ENCODE peak calls at places on chromosomes 4 and X, in five cellular contexts. One of them, this sample, is unnamed.

GRCh38 chrX:136689441-136689840 is 41.5 kb downstream of the CD40LG start:
- DNase-seq in A549: no peak
- DNase-seq in heart left ventricle: no peak
- DNase-seq in psoas muscle: no peak
- DNase-seq in tibial artery: no peak
- DNase-seq in this sample: no peak

GRCh38 chrX:81957900-81958545 is 756.1 kb downstream of the SH3BGRL start:
- DNase-seq in tibial artery: no peak
- DNase-seq in A549: peak; percentile 0
- DNase-seq in heart left ventricle: no peak
- DNase-seq in psoas muscle: no peak
- DNase-seq in this sample: no peak

GRCh38 chr4:16116493-16116990 is 32.7 kb upstream of the PROM1 start:
- DNase-seq in tibial artery: no peak
- DNase-seq in A549: no peak
- DNase-seq in psoas muscle: no peak
- DNase-seq in heart left ventricle: no peak
- DNase-seq in this sample: no peak

GRCh38 chr4:121728798-121729226 is 32.0 kb upstream of the ANXA5 start:
- DNase-seq in psoas muscle: no peak
- DNase-seq in A549: no peak
- DNase-seq in tibial artery: no peak
- DNase-seq in heart left ventricle: no peak
- DNase-seq in this sample: peak; percentile 22

GRCh38 chr4:77327151-77327550 is 170.1 kb downstream of the CCNG2 start:
- DNase-seq in psoas muscle: no peak
- DNase-seq in tibial artery: no peak
- DNase-seq in heart left ventricle: no peak
- DNase-seq in A549: no peak
- DNase-seq in this sample: no peak

GRCh38 chr4:70994387-70995099 is 1.1 kb downstream of the DCK start:
- DNase-seq in A549: no peak
- DNase-seq in psoas muscle: no peak
- DNase-seq in tibial artery: no peak
- DNase-seq in heart left ventricle: no peak
- DNase-seq in this sample: no peak

GRCh38 chr4:76219299-76220055 is 5.9 kb upstream of the SCARB2 start:
- DNase-seq in heart left ventricle: no peak
- DNase-seq in A549: no peak
- DNase-seq in psoas muscle: no peak
- DNase-seq in tibial artery: no peak
- DNase-seq in this sample: no peak

GRCh38 chr4:15755321-15755750 is 22.8 kb upstream of the CD38 start:
- DNase-seq in psoas muscle: no peak
- DNase-seq in A549: no peak
- DNase-seq in tibial artery: no peak
- DNase-seq in heart left ventricle: no peak
- DNase-seq in this sample: no peak

GRCh38 chr4:89283226-89283974 is 24.2 kb downstream of the GPRIN3 start:
- DNase-seq in psoas muscle: no peak
- DNase-seq in A549: no peak
- DNase-seq in heart left ventricle: no peak
- DNase-seq in tibial artery: no peak
- DNase-seq in this sample: no peak

GRCh38 chrX:72003811-72004750 is 93.4 kb downstream of the NHSL2 start:
- DNase-seq in heart left ventricle: peak; percentile 55
- DNase-seq in tibial artery: no peak
- DNase-seq in A549: no peak
- DNase-seq in psoas muscle: peak; percentile 68
- DNase-seq in this sample: peak; percentile 70

GRCh38 chr4:90958256-90958895 is 831.2 kb downstream of the CCSER1 start:
- DNase-seq in psoas muscle: no peak
- DNase-seq in heart left ventricle: no peak
- DNase-seq in A549: no peak
- DNase-seq in tibial artery: no peak
- DNase-seq in this sample: no peak

GRCh38 chrX:24775891-24776290 is 82.2 kb downstream of the POLA1 start:
- DNase-seq in psoas muscle: no peak
- DNase-seq in A549: no peak
- DNase-seq in heart left ventricle: no peak
- DNase-seq in tibial artery: no peak
- DNase-seq in this sample: no peak

GRCh38 chr4:143185253-143186107 is 763 bp downstream of the USP38 start:
- DNase-seq in A549: no peak
- DNase-seq in psoas muscle: no peak
- DNase-seq in heart left ventricle: peak; percentile 28
- DNase-seq in tibial artery: no peak
- DNase-seq in this sample: no peak

GRCh38 chrX:54481751-54482150 is 14.3 kb downstream of the FGD1 start:
- DNase-seq in psoas muscle: no peak
- DNase-seq in heart left ventricle: no peak
- DNase-seq in tibial artery: no peak
- DNase-seq in A549: no peak
- DNase-seq in this sample: no peak

GRCh38 chrX:152170621-152171020 is 32.2 kb upstream of the MAGEA10 start:
- DNase-seq in A549: no peak
- DNase-seq in psoas muscle: no peak
- DNase-seq in heart left ventricle: no peak
- DNase-seq in tibial artery: no peak
- DNase-seq in this sample: no peak

GRCh38 chr4:120452006-120452405 is 385.4 kb upstream of the MAD2L1 start:
- DNase-seq in tibial artery: no peak
- DNase-seq in A549: no peak
- DNase-seq in psoas muscle: no peak
- DNase-seq in heart left ventricle: no peak
- DNase-seq in this sample: no peak

GRCh38 chrX:111519215-111519614 is 7.8 kb downstream of the SERTM2 start:
- DNase-seq in psoas muscle: no peak
- DNase-seq in A549: no peak
- DNase-seq in heart left ventricle: no peak
- DNase-seq in tibial artery: no peak
- DNase-seq in this sample: no peak

GRCh38 chr4:34193451-34194154 is 2050.7 kb downstream of the ARAP2 start:
- DNase-seq in A549: no peak
- DNase-seq in psoas muscle: no peak
- DNase-seq in tibial artery: no peak
- DNase-seq in heart left ventricle: no peak
- DNase-seq in this sample: no peak

GRCh38 chrX:633655-634305 is 3.2 kb downstream of the SHOX start:
- DNase-seq in psoas muscle: peak; percentile 39
- DNase-seq in tibial artery: no peak
- DNase-seq in heart left ventricle: no peak
- DNase-seq in A549: no peak
- DNase-seq in this sample: no peak

GRCh38 chrX:150416469-150416868 is 53.4 kb downstream of the MAMLD1 start:
- DNase-seq in A549: no peak
- DNase-seq in psoas muscle: no peak
- DNase-seq in tibial artery: no peak
- DNase-seq in heart left ventricle: no peak
- DNase-seq in this sample: no peak

GRCh38 chr4:3775576-3775975 is 9.4 kb downstream of the ADRA2C start:
- DNase-seq in A549: no peak
- DNase-seq in tibial artery: no peak
- DNase-seq in heart left ventricle: no peak
- DNase-seq in psoas muscle: no peak
- DNase-seq in this sample: no peak

GRCh38 chr4:153440475-153440874 is 25.7 kb upstream of the TMEM131L start:
- DNase-seq in tibial artery: no peak
- DNase-seq in A549: no peak
- DNase-seq in heart left ventricle: no peak
- DNase-seq in psoas muscle: no peak
- DNase-seq in this sample: no peak

GRCh38 chr4:44927361-44928061 is 201.2 kb upstream of the GNPDA2 start:
- DNase-seq in tibial artery: no peak
- DNase-seq in heart left ventricle: no peak
- DNase-seq in A549: peak; percentile 0
- DNase-seq in psoas muscle: no peak
- DNase-seq in this sample: no peak

GRCh38 chr4:142846105-142846728 is at the start of gene INPP4B:
- DNase-seq in A549: no peak
- DNase-seq in tibial artery: peak; percentile 79
- DNase-seq in psoas muscle: peak; percentile 80
- DNase-seq in heart left ventricle: peak; percentile 70
- DNase-seq in this sample: no peak

GRCh38 chr4:1895489-1895888 is 24.3 kb downstream of the NSD2 start:
- DNase-seq in A549: no peak
- DNase-seq in heart left ventricle: no peak
- DNase-seq in psoas muscle: no peak
- DNase-seq in tibial artery: no peak
- DNase-seq in this sample: no peak

GRCh38 chr4:147975902-147976301 is 244.0 kb downstream of the ARHGAP10 start:
- DNase-seq in tibial artery: no peak
- DNase-seq in heart left ventricle: no peak
- DNase-seq in psoas muscle: no peak
- DNase-seq in A549: no peak
- DNase-seq in this sample: no peak

GRCh38 chr4:24405356-24405755 is 179.0 kb downstream of the DHX15 start:
- DNase-seq in A549: no peak
- DNase-seq in psoas muscle: no peak
- DNase-seq in heart left ventricle: no peak
- DNase-seq in tibial artery: no peak
- DNase-seq in this sample: no peak

GRCh38 chr4:135731681-135732080 is 1530.1 kb upstream of the PABPC4L start:
- DNase-seq in psoas muscle: no peak
- DNase-seq in A549: no peak
- DNase-seq in heart left ventricle: no peak
- DNase-seq in tibial artery: no peak
- DNase-seq in this sample: no peak

GRCh38 chr4:126341927-126342326 is 1027.2 kb downstream of the FAT4 start:
- DNase-seq in A549: no peak
- DNase-seq in psoas muscle: no peak
- DNase-seq in tibial artery: no peak
- DNase-seq in heart left ventricle: no peak
- DNase-seq in this sample: no peak

GRCh38 chr4:121736735-121737351 is 28.1 kb downstream of the SMIM43 start:
- DNase-seq in A549: peak; percentile 49
- DNase-seq in tibial artery: no peak
- DNase-seq in heart left ventricle: no peak
- DNase-seq in psoas muscle: no peak
- DNase-seq in this sample: peak; percentile 36

GRCh38 chrX:139025822-139026221 is 314.3 kb upstream of the FGF13 start:
- DNase-seq in psoas muscle: no peak
- DNase-seq in A549: no peak
- DNase-seq in heart left ventricle: no peak
- DNase-seq in tibial artery: no peak
- DNase-seq in this sample: no peak

GRCh38 chr4:26838055-26838842 is 22.4 kb upstream of the STIM2 start:
- DNase-seq in psoas muscle: no peak
- DNase-seq in heart left ventricle: no peak
- DNase-seq in tibial artery: no peak
- DNase-seq in A549: no peak
- DNase-seq in this sample: no peak

GRCh38 chrX:10387011-10387410 is 230.2 kb downstream of the CLCN4 start:
- DNase-seq in heart left ventricle: no peak
- DNase-seq in A549: peak; percentile 2
- DNase-seq in tibial artery: no peak
- DNase-seq in psoas muscle: no peak
- DNase-seq in this sample: no peak

GRCh38 chrX:118717703-118718391 is 9.6 kb upstream of the IL13RA1 start:
- DNase-seq in heart left ventricle: no peak
- DNase-seq in psoas muscle: no peak
- DNase-seq in A549: no peak
- DNase-seq in tibial artery: no peak
- DNase-seq in this sample: no peak

GRCh38 chrX:50680990-50681389 is 133.0 kb downstream of the SHROOM4 start:
- DNase-seq in tibial artery: no peak
- DNase-seq in psoas muscle: no peak
- DNase-seq in heart left ventricle: no peak
- DNase-seq in A549: no peak
- DNase-seq in this sample: no peak
- TF ChIP-seq CTCF in tibial artery: no peak
- TF ChIP-seq CTCF in psoas muscle: peak; percentile 23
- TF ChIP-seq CTCF in heart left ventricle: peak; percentile 58
- TF ChIP-seq CTCF in A549: no peak
- TF ChIP-seq CTCF in this sample: no peak

GRCh38 chrX:76126851-76127250 is 46.0 kb upstream of the PBDC1 start:
- DNase-seq in tibial artery: no peak
- DNase-seq in A549: no peak
- DNase-seq in heart left ventricle: no peak
- DNase-seq in psoas muscle: no peak
- DNase-seq in this sample: no peak

DNA sequence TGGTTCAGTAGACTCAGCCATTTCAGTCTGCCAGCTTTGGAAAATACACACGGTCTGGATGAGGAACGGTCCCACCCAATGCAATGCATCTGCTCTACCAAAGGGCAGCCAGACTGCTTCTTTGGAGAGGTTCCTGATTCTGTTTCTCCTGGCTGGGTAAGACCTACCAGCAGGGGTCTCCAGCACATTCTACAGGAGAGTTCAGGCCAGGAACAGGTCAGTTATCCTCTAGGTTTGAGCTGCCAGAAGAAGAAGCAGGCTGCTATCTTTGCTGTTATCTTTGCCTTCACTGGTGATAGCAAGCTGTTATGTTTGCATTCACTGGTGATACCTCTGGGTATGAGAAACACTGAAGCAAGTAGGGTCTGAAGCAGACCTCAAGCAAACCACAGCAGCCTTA is 45.5 kb upstream of the PBDC1 start:
- DNase-seq in A549: no peak
- DNase-seq in heart left ventricle: no peak
- DNase-seq in tibial artery: no peak
- DNase-seq in psoas muscle: no peak
- DNase-seq in this sample: no peak
- TF ChIP-seq CTCF in A549: no peak
- TF ChIP-seq CTCF in heart left ventricle: no peak
- TF ChIP-seq CTCF in tibial artery: no peak
- TF ChIP-seq CTCF in psoas muscle: no peak
- TF ChIP-seq CTCF in this sample: peak; percentile 11

GRCh38 chr4:46386570-46386969 is 3.4 kb downstream of the GABRA2 start:
- DNase-seq in heart left ventricle: no peak
- DNase-seq in A549: no peak
- DNase-seq in psoas muscle: no peak
- DNase-seq in tibial artery: no peak
- DNase-seq in this sample: no peak
- TF ChIP-seq CTCF in heart left ventricle: no peak
- TF ChIP-seq CTCF in A549: no peak
- TF ChIP-seq CTCF in psoas muscle: no peak
- TF ChIP-seq CTCF in tibial artery: no peak
- TF ChIP-seq CTCF in this sample: no peak

GRCh38 chrX:153382563-153383482 is 18.3 kb downstream of the PNMA6E start:
- DNase-seq in A549: no peak
- DNase-seq in heart left ventricle: no peak
- DNase-seq in psoas muscle: no peak
- DNase-seq in tibial artery: no peak
- DNase-seq in this sample: no peak

GRCh38 chrX:153379508-153379907 is 21.6 kb downstream of the PNMA6E start:
- DNase-seq in A549: no peak
- DNase-seq in tibial artery: no peak
- DNase-seq in heart left ventricle: no peak
- DNase-seq in psoas muscle: no peak
- DNase-seq in this sample: no peak

GRCh38 chrX:153380691-153381090 is 20.5 kb downstream of the PNMA6E start:
- DNase-seq in psoas muscle: no peak
- DNase-seq in A549: no peak
- DNase-seq in heart left ventricle: no peak
- DNase-seq in tibial artery: no peak
- DNase-seq in this sample: no peak

GRCh38 chrX:153379971-153380581 is 21.1 kb downstream of the PNMA6E start:
- DNase-seq in tibial artery: no peak
- DNase-seq in A549: no peak
- DNase-seq in heart left ventricle: peak; percentile 45
- DNase-seq in psoas muscle: no peak
- DNase-seq in this sample: no peak

GRCh38 chrX:153381684-153382532 is 19.2 kb downstream of the PNMA6E start:
- DNase-seq in A549: peak; percentile 19
- DNase-seq in tibial artery: no peak
- DNase-seq in heart left ventricle: no peak
- DNase-seq in psoas muscle: no peak
- DNase-seq in this sample: peak; percentile 39
- TF ChIP-seq CTCF in A549: no peak
- TF ChIP-seq CTCF in tibial artery: no peak
- TF ChIP-seq CTCF in heart left ventricle: no peak
- TF ChIP-seq CTCF in psoas muscle: no peak
- TF ChIP-seq CTCF in this sample: no peak

This sample was measured in HFF-Myc.